ENCODE peak calls at places on chromosomes 4 and X, in ten cellular contexts. C is CD8-positive, alpha-beta T cell; T is HFF-Myc; Q is IMR-90; P is PC-9; J is lower lobe of right lung; H is pancreas; V is neural progenitor cell; X is HCT116; W is SJSA1. A is an unnamed sample.

GRCh38 chr4:112916868-112917267 is 132.6 kb upstream of the ANK2 start:
- DNase-seq in P (no peak), T (no peak), Q (peak), V (no peak), X (no peak), C (no peak), H (no peak), J (no peak), W (no peak), A (peak)

GRCh38 chr4:142473218-142473959 is 372.7 kb downstream of the INPP4B start:
- DNase-seq in H (peak), W (no peak), T (no peak), X (no peak), P (peak), C (no peak), V (no peak), Q (no peak), J (peak), A (no peak)

GRCh38 chrX:154032156-154032555 is 12.5 kb upstream of the IRAK1 start:
- DNase-seq in P (no peak), W (no peak), J (no peak), Q (no peak), V (no peak), X (no peak), T (no peak), H (no peak), C (no peak), A (no peak)

GRCh38 chrX:134244043-134244442 is 7.1 kb downstream of the CCDC160 start:
- DNase-seq in Q (peak), X (no peak), T (no peak), P (peak), V (no peak), W (no peak), C (no peak), H (no peak), J (no peak), A (no peak)

GRCh38 chrX:6311540-6311939 is 82.9 kb upstream of the NLGN4X start:
- DNase-seq in T (no peak), H (no peak), W (no peak), V (no peak), C (no peak), J (no peak), P (no peak), Q (no peak), X (no peak), A (no peak)

GRCh38 chrX:53262918-53263394 is 18.4 kb downstream of the IQSEC2 start:
- DNase-seq in H (no peak), J (no peak), W (peak), V (no peak), Q (peak), C (no peak), P (peak), T (no peak), X (peak), A (peak)

GRCh38 chr4:8688908-8689445 is 96.4 kb downstream of the CPZ start:
- DNase-seq in T (no peak), X (no peak), H (no peak), J (peak), C (no peak), V (no peak), W (no peak), P (no peak), Q (no peak), A (no peak)

GRCh38 chr4:6200011-6200921 is at the start of gene JAKMIP1:
- DNase-seq in C (peak), T (no peak), P (peak), Q (peak), W (peak), V (peak), H (peak), J (peak), X (no peak), A (peak)

GRCh38 chr4:39637572-39638357 is 900 bp downstream of the SMIM14 start:
- DNase-seq in C (peak), J (peak), W (peak), V (peak), P (peak), X (peak), T (no peak), H (peak), Q (peak), A (peak)

GRCh38 chrX:24720036-24720435 is 26.3 kb downstream of the POLA1 start:
- DNase-seq in J (no peak), C (no peak), X (no peak), V (no peak), W (no peak), T (no peak), P (no peak), Q (no peak), H (no peak), A (no peak)

GRCh38 chrX:2608638-2609430 is 82.3 kb upstream of the CD99 start:
- DNase-seq in C (peak), J (peak), W (peak), H (peak), P (peak), V (peak), T (no peak), X (peak), Q (peak), A (peak)

GRCh38 chr4:144650311-144650820 is 4.4 kb downstream of the HHIP start:
- DNase-seq in P (no peak), V (no peak), J (no peak), H (no peak), Q (no peak), T (no peak), C (no peak), X (no peak), W (no peak), A (no peak)

GRCh38 chrX:118346258-118347094 is 570 bp downstream of the WDR44 start:
- DNase-seq in H (peak), W (no peak), V (peak), Q (no peak), T (no peak), X (no peak), J (peak), C (peak), P (no peak), A (no peak)

GRCh38 chr4:128358231-128358902 is 70.8 kb upstream of the PGRMC2 start:
- DNase-seq in T (peak), Q (peak), P (no peak), H (no peak), W (peak), C (no peak), J (no peak), X (no peak), V (no peak), A (peak)

GRCh38 chr4:150662686-150663085 is 80.7 kb downstream of the MAB21L2 start:
- DNase-seq in H (no peak), P (no peak), V (no peak), W (no peak), J (no peak), X (no peak), C (no peak), Q (no peak), T (no peak), A (no peak)

GRCh38 chr4:8766610-8767009 is 105.0 kb downstream of the HMX1 start:
- DNase-seq in V (no peak), J (peak), H (no peak), Q (no peak), P (no peak), T (no peak), C (no peak), W (no peak), X (no peak), A (no peak)

GRCh38 chrX:130575831-130576404 is 174.1 kb downstream of the RBMX2 start:
- DNase-seq in C (no peak), Q (peak), J (peak), X (peak), P (peak), H (peak), T (no peak), W (peak), V (peak), A (peak)

GRCh38 chrX:111114806-111115205 is 18.8 kb downstream of the PAK3 start:
- DNase-seq in X (no peak), J (no peak), H (no peak), W (no peak), T (no peak), Q (no peak), C (no peak), P (no peak), V (no peak), A (no peak)

GRCh38 chr4:70833701-70834100 is 6.0 kb downstream of the GRSF1 start:
- DNase-seq in W (no peak), H (no peak), C (no peak), X (no peak), Q (peak), V (no peak), P (no peak), T (no peak), J (no peak), A (peak)

GRCh38 chrX:75623535-75623934 is 100.7 kb upstream of the ZDHHC15 start:
- DNase-seq in P (no peak), J (no peak), V (peak), C (no peak), T (no peak), W (no peak), H (no peak), X (no peak), Q (no peak), A (no peak)

GRCh38 chr4:22099896-22100295 is 151.3 kb upstream of the KCNIP4 start:
- DNase-seq in J (no peak), V (no peak), H (no peak), C (no peak), X (no peak), W (no peak), P (no peak), Q (no peak), T (no peak), A (peak)

GRCh38 chrX:119735467-119735866 is 22.9 kb upstream of the SOWAHD start:
- DNase-seq in J (no peak), Q (no peak), X (no peak), H (no peak), C (no peak), V (no peak), T (no peak), W (no peak), P (no peak), A (no peak)

GRCh38 chrX:29143356-29143755 is 556.1 kb downstream of the IL1RAPL1 start:
- DNase-seq in V (no peak), P (no peak), C (no peak), Q (peak), J (no peak), W (no peak), X (no peak), T (no peak), H (no peak), A (peak)

GRCh38 chr4:177339794-177340374 is 30.2 kb downstream of the NEIL3 start:
- DNase-seq in X (peak), W (peak), C (no peak), Q (peak), V (no peak), T (peak), H (no peak), J (no peak), P (no peak), A (peak)

GRCh38 chr4:41124916-41125548 is 89.3 kb downstream of the APBB2 start:
- DNase-seq in H (no peak), Q (no peak), T (no peak), V (no peak), C (no peak), P (peak), W (no peak), X (peak), J (no peak), A (no peak)

GRCh38 chr4:121307441-121308327 is 73.1 kb downstream of the QRFPR start:
- DNase-seq in J (no peak), X (peak), C (peak), W (peak), V (peak), H (no peak), P (peak), T (peak), Q (peak), A (peak)

GRCh38 chr4:646460-646859 is 21.1 kb downstream of the PDE6B start:
- DNase-seq in X (no peak), H (no peak), J (peak), T (no peak), P (no peak), C (peak), Q (no peak), W (no peak), V (no peak), A (no peak)

GRCh38 chr4:20984011-20984836 is 284.0 kb downstream of the PACRGL start:
- DNase-seq in C (no peak), J (no peak), H (no peak), V (peak), P (no peak), W (no peak), Q (no peak), T (no peak), X (no peak), A (no peak)
- H3K4me3 ChIP-seq in C (no peak), J (no peak), H (no peak), V (peak), P (no peak), W (no peak), Q (no peak), T (no peak), X (no peak), A (no peak)

GRCh38 chr4:15779336-15779735 is 1.2 kb downstream of the CD38 start:
- DNase-seq in Q (peak), W (peak), H (no peak), X (no peak), T (peak), J (peak), P (peak), C (no peak), V (peak), A (peak)

GRCh38 chr4:15781427-15782095 is 3.4 kb downstream of the CD38 start:
- DNase-seq in V (no peak), Q (no peak), C (no peak), J (no peak), H (no peak), P (no peak), X (no peak), W (no peak), T (no peak), A (no peak)

GRCh38 chr4:15778191-15778741 is at the start of gene CD38:
- DNase-seq in P (no peak), C (no peak), J (peak), V (peak), T (no peak), W (no peak), H (no peak), Q (no peak), X (no peak), A (no peak)

GRCh38 chr4:15778742-15779231 is 659 bp downstream of the CD38 start:
- DNase-seq in W (peak), X (no peak), J (peak), P (peak), C (peak), V (no peak), Q (no peak), H (no peak), T (no peak), A (peak)

GRCh38 chr4:15779789-15780188 is 1.7 kb downstream of the CD38 start:
- DNase-seq in C (no peak), X (no peak), T (no peak), J (no peak), V (no peak), H (no peak), P (no peak), Q (no peak), W (no peak), A (no peak)
- H3K4me3 ChIP-seq in C (peak), X (no peak), T (no peak), J (peak), V (peak), H (no peak), P (no peak), Q (peak), W (no peak), A (no peak)

GRCh38 chr4:154491731-154492249 is at the start of gene DCHS2:
- DNase-seq in V (peak), P (peak), T (no peak), C (no peak), H (no peak), Q (no peak), X (no peak), W (no peak), J (no peak), A (no peak)

GRCh38 chr4:154490589-154491340 is 834 bp downstream of the DCHS2 start:
- DNase-seq in X (no peak), C (no peak), P (no peak), T (no peak), Q (no peak), W (peak), V (peak), H (no peak), J (no peak), A (no peak)

GRCh38 chr4:154492288-154492687 is 689 bp upstream of the DCHS2 start:
- DNase-seq in W (no peak), X (no peak), H (no peak), Q (no peak), C (no peak), P (no peak), V (peak), J (no peak), T (no peak), A (no peak)

GRCh38 chr4:154490261-154490588 is 1.4 kb downstream of the DCHS2 start:
- DNase-seq in Q (no peak), X (no peak), J (no peak), W (no peak), T (no peak), V (peak), P (no peak), C (no peak), H (no peak), A (no peak)

GRCh38 chr4:154491341-154491679 is 289 bp downstream of the DCHS2 start:
- DNase-seq in T (no peak), P (peak), W (peak), H (no peak), V (peak), X (no peak), Q (peak), J (no peak), C (no peak), A (peak)
- H3K4me3 ChIP-seq in T (no peak), P (no peak), W (no peak), H (no peak), V (peak), X (no peak), Q (no peak), J (peak), C (peak), A (no peak)

GRCh38 chrX:1481636-1482529 is 29.2 kb upstream of the ASMTL start:
- DNase-seq in C (peak), Q (peak), W (no peak), V (peak), X (peak), J (peak), P (peak), H (peak), T (peak), A (peak)
- H3K4me3 ChIP-seq in C (peak), Q (no peak), W (no peak), V (peak), X (peak), J (peak), P (peak), H (no peak), T (no peak), A (no peak)

GRCh38 chr4:3042226-3042625 is 32.1 kb downstream of the HTT-AS start:
- DNase-seq in H (no peak), Q (no peak), T (no peak), P (no peak), V (no peak), C (no peak), W (no peak), X (no peak), J (no peak), A (no peak)

GRCh38 chr4:3039706-3040366 is 34.5 kb downstream of the HTT-AS start:
- DNase-seq in P (no peak), W (no peak), X (no peak), J (no peak), C (no peak), H (no peak), Q (no peak), T (no peak), V (no peak), A (no peak)

GRCh38 chr4:3040447-3041191 is 33.7 kb downstream of the HTT-AS start:
- DNase-seq in V (no peak), P (no peak), X (no peak), C (no peak), J (no peak), W (no peak), H (no peak), Q (no peak), T (no peak), A (no peak)

GRCh38 chr4:3043272-3044020 is 30.9 kb downstream of the HTT-AS start:
- DNase-seq in Q (no peak), C (no peak), W (no peak), V (no peak), T (no peak), X (no peak), H (no peak), J (no peak), P (no peak), A (no peak)

GRCh38 chr4:3041192-3042142 is 32.9 kb downstream of the HTT-AS start:
- DNase-seq in V (no peak), X (no peak), J (peak), P (peak), W (no peak), Q (peak), H (no peak), C (peak), T (peak), A (peak)
- H3K4me3 ChIP-seq in V (no peak), X (no peak), J (peak), P (peak), W (no peak), Q (no peak), H (no peak), C (peak), T (peak), A (peak)